ENCODE peak calls at places on chromosomes 3 and 15, in seven cellular contexts. P is astrocyte, N is heart left ventricle, B is upper lobe of left lung, C is PC-9, F is brain microvascular endothelial cell, U is cardiac muscle cell. W is an unnamed sample.

GRCh38 chr3:160996811-160997210 is 108.3 kb downstream of the B3GALNT1 start:
- DNase-seq in F (no peak), U (no peak), B (no peak), N (no peak), P (no peak), C (no peak), W (no peak)

GRCh38 chr15:97014001-97014400 is 683.5 kb downstream of the NR2F2 start:
- DNase-seq in B (no peak), P (no peak), C (no peak), N (no peak), F (no peak), U (no peak), W (no peak)

GRCh38 chr3:159866201-159866746 is 122.4 kb upstream of the IL12A start:
- DNase-seq in B (no peak), C (no peak), U (peak), N (no peak), P (peak), F (no peak), W (no peak)

GRCh38 chr3:170610321-170610884 is 24.5 kb upstream of the SLC7A14 start:
- DNase-seq in P (no peak), F (no peak), N (no peak), C (no peak), U (no peak), B (no peak), W (no peak)

GRCh38 chr3:172104471-172105072 is 65.2 kb downstream of the FNDC3B start:
- DNase-seq in U (peak), C (no peak), N (no peak), B (no peak), F (peak), P (peak), W (peak)

GRCh38 chr15:93070136-93070535 is 18.9 kb downstream of the RGMA start:
- DNase-seq in F (no peak), P (no peak), B (no peak), N (no peak), U (no peak), C (no peak), W (no peak)

GRCh38 chr15:78077053-78077859 is at the start of gene TBC1D2B:
- DNase-seq in B (peak), C (no peak), P (no peak), F (no peak), N (peak), U (peak), W (peak)

GRCh38 chr15:85708402-85708932 is 86.3 kb downstream of the KLHL25 start:
- DNase-seq in P (peak), U (peak), C (no peak), F (no peak), B (no peak), N (no peak), W (peak)

GRCh38 chr3:145058483-145058882 is 1086.9 kb downstream of the DIPK2A start:
- DNase-seq in N (no peak), P (no peak), B (no peak), U (no peak), C (no peak), F (no peak), W (peak)

GRCh38 chr15:86155551-86155950 is 75.9 kb downstream of the AGBL1 start:
- DNase-seq in C (no peak), P (no peak), B (no peak), F (no peak), N (no peak), U (no peak), W (no peak)

GRCh38 chr3:72082121-72082715 is 297.3 kb upstream of the PROK2 start:
- DNase-seq in B (peak), F (no peak), C (no peak), P (peak), U (peak), N (peak), W (peak)

GRCh38 chr15:84947947-84948830 is 33.5 kb upstream of the PDE8A start:
- DNase-seq in P (peak), B (no peak), C (peak), N (no peak), U (peak), F (peak), W (peak)

GRCh38 chr3:100420885-100421284 is 19.5 kb downstream of the LNP1 start:
- DNase-seq in U (no peak), P (no peak), N (no peak), B (no peak), C (no peak), F (no peak), W (no peak)

GRCh38 chr15:26125664-26126063 is 262.5 kb upstream of the ATP10A start:
- DNase-seq in N (no peak), B (no peak), F (no peak), P (no peak), C (no peak), U (no peak), W (no peak)

GRCh38 chr3:72722930-72723726 is 125.1 kb downstream of the SHQ1 start:
- DNase-seq in F (peak), P (peak), U (peak), B (peak), N (no peak), C (peak), W (peak)

GRCh38 chr15:66565731-66566130 is at the start of gene LCTL:
- DNase-seq in U (peak), F (peak), N (no peak), P (peak), C (no peak), B (no peak), W (peak)

GRCh38 chr3:163809540-163809993 is 1268.7 kb downstream of the SI start:
- DNase-seq in F (no peak), C (no peak), N (no peak), P (no peak), U (no peak), B (no peak), W (no peak)

GRCh38 chr15:33405096-33405495 is 94.3 kb downstream of the RYR3 start:
- DNase-seq in F (no peak), B (no peak), P (no peak), C (no peak), U (no peak), N (no peak), W (no peak)

GRCh38 chr3:188490416-188490815 is 336.5 kb downstream of the LPP start:
- DNase-seq in B (no peak), N (no peak), F (no peak), C (no peak), P (no peak), U (no peak), W (no peak)

GRCh38 chr15:29139540-29140459 is 129.8 kb downstream of the NSMCE3 start:
- DNase-seq in U (peak), B (peak), C (no peak), P (no peak), N (no peak), F (peak), W (peak)

GRCh38 chr3:172152869-172153268 is 113.5 kb downstream of the FNDC3B start:
- DNase-seq in C (peak), B (no peak), U (peak), N (no peak), P (peak), F (peak), W (peak)

GRCh38 chr3:102006812-102007485 is 157.6 kb downstream of the NFKBIZ start:
- DNase-seq in P (peak), B (peak), N (peak), U (peak), F (peak), C (no peak), W (peak)

GRCh38 chr3:157375342-157375986 is 61.2 kb upstream of the PTX3 start:
- DNase-seq in C (no peak), N (no peak), P (no peak), B (no peak), F (no peak), U (no peak), W (no peak)

GRCh38 chr3:51698209-51698608 is 8.7 kb upstream of the GRM2 start:
- DNase-seq in F (no peak), B (no peak), N (no peak), C (no peak), P (no peak), U (no peak), W (no peak)

DNA sequence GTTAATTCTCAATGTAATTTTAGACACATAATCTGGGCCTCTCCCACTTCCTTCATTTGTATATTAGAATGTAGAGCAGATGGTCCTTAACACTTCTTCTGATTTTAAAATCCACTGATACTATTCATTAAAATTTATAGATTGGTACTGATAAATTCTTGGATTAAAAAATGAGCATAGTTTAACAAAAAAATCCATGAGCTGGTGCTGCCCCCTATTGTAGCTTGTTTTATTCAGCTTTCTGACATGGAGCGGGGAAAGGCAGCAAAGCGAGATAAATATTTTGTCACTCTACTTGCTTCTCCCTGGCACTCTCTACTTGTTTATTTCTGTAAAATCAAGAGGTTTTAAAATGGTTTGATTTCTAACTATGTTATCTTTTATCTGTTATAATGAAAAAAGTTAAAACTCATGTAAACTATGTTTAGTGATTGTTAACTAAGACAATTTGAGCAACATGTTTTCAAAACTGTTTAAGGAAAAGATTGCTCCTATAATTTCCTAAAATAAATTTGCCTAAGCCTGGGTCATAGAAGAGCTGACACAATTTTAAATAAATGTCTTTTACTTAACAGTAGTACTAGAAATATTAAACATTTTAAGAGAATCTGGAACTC is 26.5 kb upstream of the PLOD2 start:
- DNase-seq in B (no peak), P (no peak), C (no peak), N (no peak), U (peak), F (peak), W (peak)
- TF ChIP-seq CTCF in B (peak), P (peak), C (peak), N (peak), U (peak), F (peak), W (peak)

GRCh38 chr3:43785551-43785950 is 94.8 kb downstream of the ABHD5 start:
- DNase-seq in P (no peak), F (no peak), B (no peak), U (peak), N (no peak), C (no peak), W (no peak)
- H3K4me3 ChIP-seq in P (no peak), F (no peak), B (no peak), U (no peak), N (no peak), C (no peak), W (no peak)

DNA sequence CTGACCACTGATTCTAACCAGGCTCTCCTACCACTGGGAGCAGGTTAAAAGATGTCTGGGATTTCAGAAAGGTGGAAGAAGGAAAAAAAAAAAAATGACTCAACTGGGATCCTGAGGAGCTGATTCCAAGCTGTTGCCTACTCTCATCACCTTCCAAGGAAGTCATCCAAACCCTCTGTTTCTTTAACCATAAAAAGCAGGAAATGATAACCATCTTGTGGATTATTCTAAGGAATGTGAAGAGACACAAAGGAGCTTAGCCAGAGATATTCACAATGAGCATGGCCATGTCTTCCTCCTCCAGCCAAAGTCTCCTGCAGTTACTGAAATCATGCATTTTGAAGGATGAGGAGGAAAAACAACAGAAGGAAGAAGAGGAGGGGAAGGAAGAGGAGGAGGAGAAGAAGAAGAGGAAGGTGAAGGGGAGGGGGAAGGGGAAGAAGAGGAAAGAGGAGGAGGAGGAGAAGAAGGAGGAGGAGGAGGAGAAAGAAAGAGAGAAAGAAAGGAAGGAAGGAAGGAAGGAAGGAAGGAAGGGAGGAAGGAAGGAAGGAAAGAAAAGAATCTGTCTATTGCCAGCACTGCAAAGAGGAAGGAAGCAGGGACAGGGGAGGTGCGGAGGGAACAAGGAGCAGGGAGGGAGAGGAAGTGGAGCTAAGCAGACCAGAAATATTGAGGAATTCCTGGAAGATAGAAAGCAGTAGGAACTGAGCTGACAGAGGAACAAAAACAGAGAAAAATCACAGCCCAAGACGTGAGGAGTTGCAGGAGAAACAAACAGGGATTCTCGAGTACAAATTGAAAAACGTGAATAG is 229.2 kb downstream of the UACA start:
- DNase-seq in C (no peak), N (no peak), U (no peak), P (peak), F (no peak), B (no peak), W (no peak)
- TF ChIP-seq CTCF in C (no peak), N (no peak), U (no peak), P (no peak), F (no peak), B (no peak), W (no peak)

GRCh38 chr15:31227954-31228542 is 98.6 kb upstream of the KLF13 start:
- DNase-seq in B (no peak), P (no peak), F (no peak), U (no peak), N (no peak), C (no peak), W (no peak)

GRCh38 chr15:31226011-31226410 is 100.6 kb upstream of the KLF13 start:
- DNase-seq in C (no peak), N (no peak), B (no peak), F (no peak), U (no peak), P (no peak), W (no peak)

GRCh38 chr15:31225356-31225955 is 101.2 kb upstream of the KLF13 start:
- DNase-seq in P (no peak), U (no peak), F (no peak), B (no peak), N (no peak), C (no peak), W (no peak)

GRCh38 chr15:31228980-31229826 is 97.4 kb upstream of the KLF13 start:
- DNase-seq in P (no peak), N (no peak), F (no peak), U (no peak), C (no peak), B (peak), W (no peak)

DNA sequence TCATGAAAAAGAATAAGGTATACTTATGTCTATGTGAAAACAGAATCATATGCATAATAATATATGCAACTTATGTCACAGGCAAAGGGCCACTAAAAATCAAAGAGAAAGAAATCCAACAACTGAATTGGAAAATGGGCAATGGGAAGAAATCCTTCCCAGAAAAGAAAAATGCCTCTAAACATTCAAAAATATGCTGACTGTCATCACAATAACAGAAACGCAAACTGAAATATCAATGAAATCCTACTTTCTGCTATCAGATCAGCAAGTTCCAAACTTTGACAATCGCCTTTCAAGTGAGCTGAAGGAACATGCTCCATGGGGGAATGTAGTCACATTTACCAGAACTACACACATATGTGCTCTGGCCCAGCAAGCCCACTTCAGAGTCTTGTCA is 99.4 kb upstream of the KLF13 start:
- DNase-seq in U (no peak), F (no peak), P (no peak), N (no peak), B (no peak), C (no peak), W (no peak)
- H3K4me3 ChIP-seq in U (no peak), F (no peak), P (no peak), N (no peak), B (no peak), C (no peak), W (no peak)

DNA sequence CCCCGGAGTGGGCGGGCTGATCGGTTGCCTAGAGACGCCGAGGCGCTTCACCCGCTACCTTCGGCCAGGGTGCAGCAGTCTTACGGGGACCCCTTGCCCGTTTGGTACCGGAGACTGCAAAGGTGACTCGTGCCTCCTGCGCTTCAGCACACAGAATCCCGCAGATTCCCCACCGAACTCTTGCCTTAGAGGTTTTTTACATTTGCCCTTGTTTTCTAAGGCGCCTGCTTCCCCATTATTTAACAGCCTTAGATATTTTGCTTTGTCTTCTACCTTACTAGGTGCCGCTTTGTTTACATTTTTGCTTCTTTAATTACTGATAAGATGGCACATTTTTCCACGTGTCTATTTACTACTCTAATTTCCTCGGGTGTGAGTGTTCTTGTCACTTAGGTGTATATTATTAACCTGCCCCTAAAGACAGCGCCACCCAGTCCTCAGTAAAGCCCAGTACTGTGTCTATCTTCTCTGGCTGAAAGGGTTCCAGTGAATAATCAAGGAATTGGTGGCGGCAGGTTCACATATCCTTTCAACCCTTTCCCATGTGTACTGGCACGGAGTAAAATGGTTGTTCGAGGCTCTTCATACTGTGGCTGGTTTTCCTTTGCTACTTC is 563 bp upstream of the CEP152 start:
- DNase-seq in U (peak), N (no peak), F (no peak), C (no peak), B (no peak), P (no peak), W (no peak)
- TF ChIP-seq CTCF in U (peak), N (no peak), F (peak), C (no peak), B (no peak), P (no peak), W (no peak)

GRCh38 chr3:26621891-26622633 is 510 bp upstream of the LRRC3B start:
- DNase-seq in C (no peak), P (no peak), B (no peak), F (no peak), U (no peak), N (no peak), W (no peak)
- H3K4me3 ChIP-seq in C (no peak), P (peak), B (peak), F (no peak), U (peak), N (peak), W (no peak)

DNA sequence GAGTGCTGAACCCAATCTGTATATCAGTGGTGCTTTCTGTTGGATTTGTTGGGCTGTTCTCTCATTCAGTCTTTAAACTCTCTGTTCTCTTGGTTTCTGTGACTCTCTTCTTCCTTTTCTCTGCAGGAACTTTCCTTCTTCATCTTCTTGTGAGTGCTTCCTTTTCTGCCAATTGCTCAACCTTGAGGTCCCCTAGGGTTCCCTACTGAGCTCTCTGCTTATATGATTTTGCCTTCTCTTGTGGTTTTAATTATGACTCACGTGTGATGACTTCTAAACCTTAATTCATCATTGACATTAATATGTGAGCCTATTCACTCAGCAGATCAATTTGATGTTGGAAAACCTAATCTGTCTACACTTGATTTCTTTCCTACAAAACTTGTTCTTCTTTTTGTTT is 39.4 kb downstream of the MOBP start:
- DNase-seq in P (no peak), F (no peak), U (no peak), B (no peak), N (no peak), C (no peak), W (no peak)
- TF ChIP-seq CTCF in P (no peak), F (no peak), U (no peak), B (no peak), N (no peak), C (no peak), W (no peak)

GRCh38 chr15:49808341-49808740 is 187.5 kb downstream of the DTWD1 start:
- DNase-seq in C (no peak), N (no peak), F (no peak), U (no peak), P (no peak), B (no peak), W (no peak)
- H3K4me3 ChIP-seq in C (no peak), N (no peak), F (no peak), U (no peak), P (no peak), B (no peak), W (no peak)